ENCODE peak calls at places on chromosomes 12 and 14, in four cellular contexts. One of them, this sample, is unnamed.

GRCh38 chr14:92513204-92513965 is at the start of gene RIN3:
- DNase-seq in AG10803: peak; percentile 73
- DNase-seq in effector memory CD4-positive, alpha-beta T cell: peak; percentile 7
- DNase-seq in NCI-H460: no peak
- DNase-seq in this sample: peak; percentile 80

GRCh38 chr12:97277030-97277429 is 185.6 kb upstream of the RMST start:
- DNase-seq in NCI-H460: no peak
- DNase-seq in AG10803: no peak
- DNase-seq in effector memory CD4-positive, alpha-beta T cell: no peak
- DNase-seq in this sample: no peak

GRCh38 chr14:32382704-32383103 is 53.6 kb downstream of the AKAP6 start:
- DNase-seq in effector memory CD4-positive, alpha-beta T cell: no peak
- DNase-seq in AG10803: no peak
- DNase-seq in NCI-H460: peak; percentile 24
- DNase-seq in this sample: no peak

GRCh38 chr14:105059035-105059916 is 6.0 kb downstream of the GPR132 start:
- DNase-seq in effector memory CD4-positive, alpha-beta T cell: peak; percentile 75
- DNase-seq in NCI-H460: no peak
- DNase-seq in AG10803: no peak
- DNase-seq in this sample: no peak

GRCh38 chr14:25862068-25862467 is 735.8 kb downstream of the NOVA1 start:
- DNase-seq in AG10803: no peak
- DNase-seq in NCI-H460: no peak
- DNase-seq in effector memory CD4-positive, alpha-beta T cell: no peak
- DNase-seq in this sample: no peak

GRCh38 chr14:72215080-72215479 is 282.9 kb downstream of the RGS6 start:
- DNase-seq in NCI-H460: no peak
- DNase-seq in effector memory CD4-positive, alpha-beta T cell: no peak
- DNase-seq in AG10803: no peak
- DNase-seq in this sample: no peak

GRCh38 chr12:88691811-88692210 is 111.5 kb upstream of the KITLG start:
- DNase-seq in effector memory CD4-positive, alpha-beta T cell: no peak
- DNase-seq in NCI-H460: no peak
- DNase-seq in AG10803: peak; percentile 46
- DNase-seq in this sample: no peak

GRCh38 chr12:65565601-65566560 is 258.4 kb upstream of the HMGA2 start:
- DNase-seq in NCI-H460: peak; percentile 69
- DNase-seq in AG10803: peak; percentile 98
- DNase-seq in effector memory CD4-positive, alpha-beta T cell: no peak
- DNase-seq in this sample: peak; percentile 71

GRCh38 chr14:54622189-54622958 is 55.4 kb downstream of the SAMD4A start:
- DNase-seq in NCI-H460: no peak
- DNase-seq in effector memory CD4-positive, alpha-beta T cell: no peak
- DNase-seq in AG10803: no peak
- DNase-seq in this sample: no peak

GRCh38 chr12:121678721-121679300 is 9.4 kb upstream of the MORN3 start:
- DNase-seq in effector memory CD4-positive, alpha-beta T cell: no peak
- DNase-seq in AG10803: no peak
- DNase-seq in NCI-H460: no peak
- DNase-seq in this sample: no peak

GRCh38 chr12:51977320-51977753 is 25.8 kb downstream of the ACVR1B start:
- DNase-seq in NCI-H460: no peak
- DNase-seq in effector memory CD4-positive, alpha-beta T cell: no peak
- DNase-seq in AG10803: peak; percentile 17
- DNase-seq in this sample: no peak

GRCh38 chr12:112130461-112130998 is 5.2 kb downstream of the TRAFD1 start:
- DNase-seq in NCI-H460: no peak
- DNase-seq in effector memory CD4-positive, alpha-beta T cell: no peak
- DNase-seq in AG10803: peak; percentile 23
- DNase-seq in this sample: no peak

GRCh38 chr14:103624860-103625259 is 4.2 kb upstream of the KLC1 start:
- DNase-seq in NCI-H460: peak; percentile 88
- DNase-seq in AG10803: peak; percentile 82
- DNase-seq in effector memory CD4-positive, alpha-beta T cell: no peak
- DNase-seq in this sample: peak; percentile 79

GRCh38 chr12:100539209-100539608 is 34.3 kb upstream of the GAS2L3 start:
- DNase-seq in effector memory CD4-positive, alpha-beta T cell: no peak
- DNase-seq in AG10803: peak; percentile 19
- DNase-seq in NCI-H460: peak; percentile 41
- DNase-seq in this sample: peak; percentile 29

This sample was measured in AG08396.